ENCODE peak calls at places on chromosome 18, in eight cellular contexts. K is fibroblast of pulmonary artery, T is AG09319, G is ACHN, V is small intestine, R is HT-29, O is KBM-7, D is GM04503. C is an unnamed sample.

GRCh38 chr18:63518178-63519012 is 23.8 kb upstream of the SERPINB12 start:
- DNase-seq in K (peak; percentile 81), T (peak; percentile 42), G (peak; percentile 75), V (peak; percentile 79), R (peak; percentile 88), O (peak; percentile 67), D (peak; percentile 24), C (peak; percentile 85)

GRCh38 chr18:39274535-39274934 is 1708.9 kb upstream of the CELF4 start:
- DNase-seq in K (peak; percentile 64), T (no peak), G (no peak), V (no peak), R (no peak), O (no peak), D (no peak), C (peak; percentile 1)

GRCh38 chr18:8735274-8735673 is 29.9 kb downstream of the MTCL1 start:
- DNase-seq in K (no peak), T (no peak), G (no peak), V (no peak), R (no peak), O (no peak), D (no peak), C (no peak)

GRCh38 chr18:72613589-72613988 is 69.4 kb upstream of the CBLN2 start:
- DNase-seq in K (no peak), T (no peak), G (no peak), V (no peak), R (no peak), O (no peak), D (no peak), C (no peak)

GRCh38 chr18:58105206-58105907 is 61.3 kb downstream of the NEDD4L start:
- DNase-seq in K (no peak), T (no peak), G (no peak), V (no peak), R (no peak), O (no peak), D (no peak), C (no peak)

GRCh38 chr18:57273194-57273593 is 79.2 kb upstream of the ST8SIA3 start:
- DNase-seq in K (no peak), T (no peak), G (no peak), V (peak; percentile 84), R (peak; percentile 42), O (no peak), D (no peak), C (no peak)

GRCh38 chr18:38459086-38459485 is 893.5 kb upstream of the CELF4 start:
- DNase-seq in K (no peak), T (no peak), G (no peak), V (no peak), R (no peak), O (no peak), D (no peak), C (no peak)

GRCh38 chr18:58223717-58224424 is 179.8 kb downstream of the NEDD4L start:
- DNase-seq in K (peak; percentile 80), T (peak; percentile 58), G (peak; percentile 89), V (peak; percentile 91), R (peak; percentile 64), O (no peak), D (peak; percentile 85), C (peak; percentile 91)

GRCh38 chr18:78652001-78652545 is 327.5 kb upstream of the SALL3 start:
- DNase-seq in K (no peak), T (no peak), G (no peak), V (no peak), R (no peak), O (no peak), D (no peak), C (no peak)

GRCh38 chr18:24734058-24734457 is 273.6 kb downstream of the HRH4 start:
- DNase-seq in K (no peak), T (no peak), G (no peak), V (peak; percentile 10), R (peak; percentile 12), O (peak; percentile 33), D (no peak), C (peak; percentile 41)

GRCh38 chr18:79857082-79857661 is 59.4 kb downstream of the KCNG2 start:
- DNase-seq in K (peak; percentile 73), T (no peak), G (no peak), V (no peak), R (no peak), O (no peak), D (peak; percentile 16), C (peak; percentile 9)

GRCh38 chr18:74457043-74457742 is at the start of gene DIPK1C:
- DNase-seq in K (no peak), T (no peak), G (no peak), V (no peak), R (no peak), O (no peak), D (no peak), C (peak; percentile 38)

GRCh38 chr18:23612434-23613090 is 26.3 kb upstream of the NPC1 start:
- DNase-seq in K (no peak), T (no peak), G (no peak), V (no peak), R (no peak), O (no peak), D (no peak), C (no peak)

GRCh38 chr18:45652703-45653490 is 37.6 kb downstream of the SLC14A2 start:
- DNase-seq in K (peak; percentile 22), T (no peak), G (no peak), V (no peak), R (no peak), O (no peak), D (no peak), C (no peak)

GRCh38 chr18:47191956-47192355 is 15.8 kb upstream of the IER3IP1 start:
- DNase-seq in K (peak; percentile 43), T (no peak), G (no peak), V (no peak), R (peak; percentile 1), O (no peak), D (no peak), C (peak; percentile 13)

GRCh38 chr18:69948919-69949537 is 1.4 kb upstream of the CD226 start:
- DNase-seq in K (peak; percentile 62), T (no peak), G (no peak), V (peak; percentile 19), R (no peak), O (peak; percentile 59), D (no peak), C (no peak)

GRCh38 chr18:24170389-24170788 is 31.5 kb downstream of the CABYR start:
- DNase-seq in K (no peak), T (no peak), G (no peak), V (no peak), R (no peak), O (peak; percentile 8), D (no peak), C (no peak)

GRCh38 chr18:74266161-74266560 is 25.6 kb downstream of the CYB5A start:
- DNase-seq in K (no peak), T (no peak), G (no peak), V (peak; percentile 92), R (peak; percentile 52), O (no peak), D (no peak), C (no peak)

GRCh38 chr18:50218432-50219197 is 23.7 kb upstream of the MYO5B start:
- DNase-seq in K (peak; percentile 45), T (no peak), G (peak; percentile 49), V (peak; percentile 59), R (peak; percentile 58), O (peak; percentile 26), D (no peak), C (peak; percentile 54)

GRCh38 chr18:49865401-49865800 is 52.1 kb upstream of the ACAA2 start:
- DNase-seq in K (no peak), T (no peak), G (no peak), V (peak; percentile 77), R (no peak), O (no peak), D (no peak), C (no peak)

GRCh38 chr18:77061946-77062517 is 70.6 kb downstream of the MBP start:
- DNase-seq in K (no peak), T (no peak), G (no peak), V (no peak), R (no peak), O (peak; percentile 77), D (no peak), C (peak; percentile 45)

GRCh38 chr18:63586966-63587365 is at the start of gene SERPINB13:
- DNase-seq in K (no peak), T (no peak), G (no peak), V (no peak), R (no peak), O (no peak), D (no peak), C (no peak)

GRCh38 chr18:49658871-49659378 is 97.1 kb downstream of the LIPG start:
- DNase-seq in K (no peak), T (no peak), G (no peak), V (peak; percentile 24), R (no peak), O (no peak), D (no peak), C (no peak)

GRCh38 chr18:23504720-23505119 is 1.4 kb downstream of the RMC1 start:
- DNase-seq in K (no peak), T (no peak), G (peak; percentile 55), V (peak; percentile 85), R (no peak), O (no peak), D (no peak), C (no peak)

GRCh38 chr18:78849458-78849857 is 130.2 kb upstream of the SALL3 start:
- DNase-seq in K (no peak), T (no peak), G (no peak), V (no peak), R (no peak), O (no peak), D (no peak), C (no peak)

GRCh38 chr18:10376735-10377134 is 77.7 kb upstream of the APCDD1 start:
- DNase-seq in K (no peak), T (no peak), G (no peak), V (no peak), R (no peak), O (no peak), D (no peak), C (no peak)

GRCh38 chr18:331231-331771 is 63.5 kb upstream of the THOC1 start:
- DNase-seq in K (no peak), T (no peak), G (no peak), V (no peak), R (no peak), O (peak; percentile 60), D (no peak), C (peak; percentile 3)

C was measured in SK-MEL-5.